ENCODE peak calls at places on chromosomes 6 and 20, in four cellular contexts. W is fibroblast of mammary gland; T is HL-60; A is CD8-positive, alpha-beta T cell. U is an unnamed sample.

GRCh38 chr6:35962779-35963570 is 42.1 kb upstream of the SRPK1 start:
- DNase-seq in W (no peak), A (no peak), T (no peak), U (no peak)

GRCh38 chr20:32891926-32892660 is 33.4 kb downstream of the EFCAB8 start:
- DNase-seq in T (no peak), A (no peak), W (no peak), U (no peak)

GRCh38 chr6:33289784-33290315 is 449 bp downstream of the PFDN6 start:
- DNase-seq in T (peak; percentile 23), A (no peak), W (no peak), U (no peak)

GRCh38 chr6:10395171-10395945 is 19.5 kb downstream of the TFAP2A start:
- DNase-seq in A (no peak), T (no peak), W (no peak), U (no peak)

GRCh38 chr20:61535091-61535490 is 283.0 kb downstream of the CDH4 start:
- DNase-seq in T (no peak), A (no peak), W (no peak), U (no peak)

GRCh38 chr20:25295386-25296093 is 47.7 kb downstream of the PYGB start:
- DNase-seq in A (no peak), T (no peak), W (no peak), U (no peak)

GRCh38 chr6:20006039-20006438 is 168.9 kb downstream of the ID4 start:
- DNase-seq in A (no peak), T (no peak), W (no peak), U (no peak)

GRCh38 chr6:7841781-7842468 is 68.7 kb downstream of the TXNDC5 start:
- DNase-seq in T (no peak), A (no peak), W (peak; percentile 44), U (peak; percentile 51)

GRCh38 chr6:49668083-49668511 is 31.5 kb upstream of the RHAG start:
- DNase-seq in T (no peak), W (no peak), A (no peak), U (no peak)

GRCh38 chr6:12137480-12137879 is 125.4 kb downstream of the HIVEP1 start:
- DNase-seq in W (peak; percentile 89), A (no peak), T (peak; percentile 16), U (peak; percentile 79)

GRCh38 chr6:127381384-127381783 is 38.0 kb upstream of the ECHDC1 start:
- DNase-seq in T (peak; percentile 75), A (no peak), W (no peak), U (no peak)

GRCh38 chr6:153729189-153729588 is 309.9 kb upstream of the OPRM1 start:
- DNase-seq in A (no peak), W (no peak), T (no peak), U (no peak)

GRCh38 chr20:6169251-6169650 is 46.4 kb upstream of the FERMT1 start:
- DNase-seq in A (no peak), T (no peak), W (peak; percentile 11), U (peak; percentile 8)

GRCh38 chr20:50879649-50880550 is 51.3 kb downstream of the ADNP start:
- DNase-seq in W (no peak), A (no peak), T (no peak), U (no peak)

GRCh38 chr6:136471372-136471771 is 78.8 kb downstream of the MAP7 start:
- DNase-seq in A (no peak), T (no peak), W (peak; percentile 2), U (no peak)

DNA sequence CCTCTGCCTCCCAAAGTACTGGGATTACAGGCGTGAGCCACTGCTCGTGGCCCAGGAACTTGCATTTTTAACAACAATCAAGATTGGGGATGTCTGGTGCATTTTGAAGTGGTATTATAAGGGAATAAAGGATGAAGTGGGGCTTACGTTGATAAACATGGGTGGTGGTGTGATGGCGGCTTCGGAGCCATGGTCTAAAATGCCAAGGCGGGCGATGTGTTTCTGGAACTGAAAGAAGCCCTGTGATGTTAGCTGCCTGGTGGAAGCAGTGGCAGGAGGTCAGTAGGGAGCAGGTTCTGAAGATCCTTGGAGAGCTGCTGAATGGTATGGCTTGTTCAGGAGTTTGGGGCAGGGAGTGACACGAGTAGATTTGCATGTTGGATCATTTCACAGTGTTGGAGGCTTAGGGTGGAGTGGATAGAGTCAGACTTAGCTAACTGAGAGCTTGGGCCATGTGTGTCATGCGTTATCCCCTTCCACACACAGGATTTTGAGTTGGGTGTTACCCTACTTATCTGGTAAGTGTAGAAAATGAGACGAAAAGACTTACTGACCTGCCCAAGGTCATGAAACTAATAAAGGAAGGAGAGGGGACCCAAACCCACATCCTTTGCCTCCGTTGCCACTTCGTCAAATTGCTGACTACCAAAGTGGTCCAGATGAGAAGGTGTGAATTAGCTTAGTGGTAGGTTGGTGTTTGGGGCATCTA is 1.5 kb downstream of the NELFCD start:
- DNase-seq in T (no peak), A (peak; percentile 54), W (no peak), U (no peak)
- H3K4me3 ChIP-seq in T (peak overlapping the region; percentile 64), A (peak overlapping the region; percentile 60), W (peak overlapping the region; percentile 86), U (peak overlapping the region; percentile 83)

GRCh38 chr6:138592698-138593097 is 93.4 kb upstream of the NHSL1 start:
- DNase-seq in T (peak; percentile 22), W (no peak), A (no peak), U (no peak)
- TF ChIP-seq CTCF in T (no peak), W (no peak), A (no peak), U (no peak)

GRCh38 chr20:45813489-45813888 is 1.0 kb downstream of the UBE2C start:
- DNase-seq in A (no peak), T (no peak), W (no peak), U (no peak)
- H3K4me3 ChIP-seq in A (no peak overlapping the region), T (peak overlapping the region; percentile 79), W (peak overlapping the region; percentile 89), U (peak overlapping the region; percentile 66)

DNA sequence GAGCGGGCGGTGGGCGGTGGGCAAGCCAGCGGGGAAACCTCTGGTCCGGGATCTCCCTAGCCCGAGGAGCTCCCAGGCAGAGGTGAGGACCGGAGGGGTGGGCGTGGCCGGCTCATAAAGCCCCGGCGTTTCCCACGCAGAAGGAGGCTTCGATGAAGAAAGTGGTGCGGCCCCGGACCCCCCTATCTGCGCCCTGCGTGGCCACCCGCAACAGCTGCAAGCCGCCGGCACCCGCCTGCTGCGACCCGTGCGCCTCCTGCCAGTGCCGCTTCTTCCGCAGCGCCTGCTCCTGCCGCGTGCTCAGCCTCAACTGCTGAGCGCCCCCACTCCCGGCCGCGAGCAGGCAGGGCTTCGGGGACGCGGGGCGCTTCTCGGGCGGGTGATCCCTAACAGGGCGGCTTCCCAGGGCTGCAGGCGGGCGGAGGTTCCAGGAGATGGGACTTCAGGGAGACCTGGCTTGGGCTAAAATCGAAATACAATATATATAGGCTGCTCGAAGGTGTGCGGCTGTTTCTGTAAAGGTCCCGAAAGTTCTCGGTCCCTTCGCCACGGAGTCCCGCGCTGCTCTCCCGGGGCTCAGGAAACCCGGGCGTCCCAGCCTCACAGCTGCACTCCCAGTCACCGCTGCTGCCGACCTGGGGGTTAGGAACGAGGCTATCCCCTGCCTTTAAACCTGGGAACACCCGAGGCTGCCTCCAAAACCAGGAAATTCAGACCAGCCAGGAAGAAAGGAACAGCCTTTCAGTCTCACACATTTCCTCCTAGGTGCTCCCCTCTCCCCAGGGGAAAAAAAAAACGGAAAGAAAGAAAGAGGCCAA is 27.8 kb downstream of the ASIP start:
- DNase-seq in T (no peak), A (peak; percentile 32), W (peak; percentile 17), U (no peak)
- TF ChIP-seq CTCF in T (no peak), A (no peak), W (no peak), U (no peak)

GRCh38 chr20:2128542-2128941 is 26.9 kb downstream of the STK35 start:
- DNase-seq in W (no peak), T (no peak), A (no peak), U (no peak)

GRCh38 chr20:2125474-2126112 is 24.0 kb downstream of the STK35 start:
- DNase-seq in T (no peak), A (no peak), W (no peak), U (no peak)

GRCh38 chr20:2122921-2123320 is 21.3 kb downstream of the STK35 start:
- DNase-seq in T (no peak), A (no peak), W (peak; percentile 90), U (peak; percentile 45)

GRCh38 chr20:2123720-2124119 is 22.1 kb downstream of the STK35 start:
- DNase-seq in W (no peak), T (no peak), A (no peak), U (no peak)

DNA sequence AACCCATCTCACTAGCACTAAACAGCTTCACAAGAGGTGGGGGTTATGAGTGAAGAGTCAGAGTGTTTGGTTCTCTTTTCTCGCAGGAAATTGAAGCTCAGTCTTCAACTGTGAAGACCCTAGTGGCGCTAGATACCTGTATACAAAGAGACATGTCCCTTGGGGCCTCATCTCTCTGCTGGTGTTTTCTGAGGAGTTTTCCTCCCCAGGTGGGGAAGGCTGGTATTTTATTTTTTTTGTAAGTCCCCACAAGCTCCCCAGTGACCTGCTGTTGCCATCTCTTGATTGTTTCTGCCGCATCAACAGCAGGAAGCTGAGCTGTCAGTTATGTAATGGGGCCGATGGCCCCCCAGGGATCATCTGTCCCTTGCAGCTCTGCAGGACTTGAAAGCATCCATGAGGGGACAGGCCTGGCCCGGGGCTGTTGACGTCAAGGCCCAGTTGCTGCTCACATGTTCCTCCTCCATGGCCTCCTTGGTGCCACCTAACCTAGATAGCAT is 23.1 kb downstream of the STK35 start:
- DNase-seq in W (no peak), A (no peak), T (no peak), U (no peak)
- H3K4me3 ChIP-seq in W (no peak overlapping the region), A (no peak overlapping the region), T (no peak overlapping the region), U (no peak overlapping the region)

GRCh38 chr6:144090384-144090783 is 5.0 kb downstream of the SF3B5 start:
- DNase-seq in T (no peak), A (no peak), W (no peak), U (peak; percentile 24)
- TF ChIP-seq CTCF in T (no peak), A (no peak), W (no peak), U (peak; percentile 5)

U was measured in foreskin fibroblast.